ENCODE peak calls at places on chromosomes 4 and X, in seven cellular contexts. Q is lower lobe of right lung, E is PC-3, W is fibroblast of lung, X is SK-N-SH, F is mammary epithelial cell, O is colonic mucosa. R is an unnamed sample.

GRCh38 chrX:45011131-45011530 is 138.1 kb downstream of the KDM6A start:
- DNase-seq in Q (no peak), E (peak; percentile 85), W (peak; percentile 89), X (no peak), F (peak; percentile 66), O (no peak), R (no peak)

GRCh38 chr4:20889901-20890300 is 189.6 kb downstream of the PACRGL start:
- DNase-seq in Q (no peak), E (no peak), W (no peak), X (no peak), F (no peak), O (no peak), R (no peak)

GRCh38 chr4:149884046-149884445 is 68.4 kb upstream of the IQCM start:
- DNase-seq in Q (no peak), E (no peak), W (peak; percentile 37), X (no peak), F (no peak), O (peak; percentile 72), R (no peak)

GRCh38 chrX:39813631-39814246 is 284.0 kb downstream of the BCOR start:
- DNase-seq in Q (no peak), E (peak; percentile 48), W (peak; percentile 76), X (peak; percentile 71), F (peak; percentile 34), O (peak; percentile 32), R (no peak)

GRCh38 chr4:48295116-48295515 is 25.5 kb upstream of the TEC start:
- DNase-seq in Q (no peak), E (no peak), W (peak; percentile 40), X (no peak), F (no peak), O (no peak), R (no peak)

GRCh38 chr4:82500106-82500738 is 61.6 kb downstream of the TMEM150C start:
- DNase-seq in Q (no peak), E (no peak), W (peak; percentile 51), X (no peak), F (no peak), O (no peak), R (no peak)

GRCh38 chr4:183471960-183472708 is 27.7 kb downstream of the CDKN2AIP start:
- DNase-seq in Q (peak; percentile 87), E (peak; percentile 86), W (peak; percentile 53), X (peak; percentile 83), F (peak; percentile 50), O (peak; percentile 93), R (peak; percentile 87)

GRCh38 chr4:174681723-174682300 is 147.2 kb downstream of the GLRA3 start:
- DNase-seq in Q (no peak), E (peak; percentile 20), W (peak; percentile 75), X (no peak), F (peak; percentile 9), O (no peak), R (no peak)

GRCh38 chr4:41594439-41594838 is 56.5 kb downstream of the LIMCH1 start:
- DNase-seq in Q (no peak), E (no peak), W (peak; percentile 30), X (no peak), F (no peak), O (no peak), R (no peak)

GRCh38 chr4:42555828-42556227 is 101.1 kb downstream of the ATP8A1 start:
- DNase-seq in Q (no peak), E (peak; percentile 78), W (peak; percentile 30), X (no peak), F (peak; percentile 0), O (no peak), R (no peak)

GRCh38 chrX:74232859-74233258 is 71.1 kb upstream of the ZCCHC13 start:
- DNase-seq in Q (no peak), E (peak; percentile 76), W (peak; percentile 39), X (peak; percentile 5), F (peak; percentile 24), O (no peak), R (no peak)

GRCh38 chrX:37786666-37787337 is 6.9 kb downstream of the CYBB start:
- DNase-seq in Q (no peak), E (no peak), W (no peak), X (no peak), F (no peak), O (no peak), R (no peak)

GRCh38 chr4:4387531-4388311 is 819 bp downstream of the NSG1 start:
- DNase-seq in Q (no peak), E (no peak), W (no peak), X (peak; percentile 76), F (no peak), O (no peak), R (peak; percentile 23)

GRCh38 chrX:43002526-43003203 is 224.7 kb upstream of the PPP1R2C start:
- DNase-seq in Q (no peak), E (no peak), W (no peak), X (no peak), F (no peak), O (no peak), R (no peak)

GRCh38 chrX:42996861-42997260 is 218.9 kb upstream of the PPP1R2C start:
- DNase-seq in Q (no peak), E (no peak), W (no peak), X (no peak), F (no peak), O (no peak), R (no peak)

GRCh38 chrX:43003204-43003565 is 225.2 kb upstream of the PPP1R2C start:
- DNase-seq in Q (no peak), E (no peak), W (no peak), X (no peak), F (no peak), O (no peak), R (no peak)

GRCh38 chrX:43003939-43004338 is 226.0 kb upstream of the PPP1R2C start:
- DNase-seq in Q (no peak), E (no peak), W (no peak), X (no peak), F (no peak), O (no peak), R (no peak)

DNA sequence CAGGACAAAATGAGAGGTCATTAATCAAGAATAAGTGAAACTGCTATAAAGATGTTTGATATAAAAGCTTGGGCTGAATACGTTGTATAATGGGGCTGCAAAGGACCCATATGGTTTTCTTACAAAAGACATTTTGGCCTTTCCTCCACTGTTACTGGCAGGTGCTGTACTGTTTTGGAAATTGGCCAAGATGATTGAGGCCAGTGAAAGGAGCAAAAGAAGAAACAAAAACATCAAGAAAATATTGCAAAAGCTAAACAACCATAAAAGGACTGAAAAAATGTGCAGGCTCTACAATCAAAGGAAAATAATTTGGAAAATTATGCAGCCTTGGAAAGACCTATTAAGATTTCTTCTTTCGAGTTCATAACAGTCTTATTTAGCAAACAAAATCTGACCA is 222.2 kb upstream of the PPP1R2C start:
- DNase-seq in Q (no peak), E (no peak), W (no peak), X (no peak), F (no peak), O (no peak), R (no peak)
- H3K4me1 ChIP-seq in Q (no peaks in the 10 kb centered on the region), E (no peaks in the 10 kb centered on the region), W (no peaks in the 10 kb centered on the region), X (no peaks in the 10 kb centered on the region), F (no peaks in the 10 kb centered on the region), O (no peaks in the 10 kb centered on the region), R (no peaks in the 10 kb centered on the region)

GRCh38 chr4:146096374-146096773 is 79.1 kb upstream of the LSM6 start:
- DNase-seq in Q (no peak), E (no peak), W (no peak), X (no peak), F (no peak), O (no peak), R (no peak)

GRCh38 chr4:146098978-146099377 is 76.5 kb upstream of the LSM6 start:
- DNase-seq in Q (no peak), E (no peak), W (no peak), X (no peak), F (no peak), O (no peak), R (no peak)

GRCh38 chr4:146098397-146098796 is 77.1 kb upstream of the LSM6 start:
- DNase-seq in Q (no peak), E (no peak), W (no peak), X (no peak), F (no peak), O (no peak), R (no peak)

GRCh38 chr4:146095867-146096266 is 79.7 kb upstream of the LSM6 start:
- DNase-seq in Q (no peak), E (no peak), W (no peak), X (no peak), F (no peak), O (peak; percentile 23), R (no peak)

GRCh38 chr4:146095091-146095690 is 80.3 kb upstream of the LSM6 start:
- DNase-seq in Q (no peak), E (peak; percentile 84), W (peak; percentile 42), X (peak; percentile 17), F (peak; percentile 35), O (peak; percentile 73), R (no peak)
- TF ChIP-seq CTCF in Q (peak; percentile 74), E (peak; percentile 95), W (peak; percentile 87), X (peak; percentile 75), F (peak; percentile 87), O (peak; percentile 46), R (peak; percentile 62)

DNA sequence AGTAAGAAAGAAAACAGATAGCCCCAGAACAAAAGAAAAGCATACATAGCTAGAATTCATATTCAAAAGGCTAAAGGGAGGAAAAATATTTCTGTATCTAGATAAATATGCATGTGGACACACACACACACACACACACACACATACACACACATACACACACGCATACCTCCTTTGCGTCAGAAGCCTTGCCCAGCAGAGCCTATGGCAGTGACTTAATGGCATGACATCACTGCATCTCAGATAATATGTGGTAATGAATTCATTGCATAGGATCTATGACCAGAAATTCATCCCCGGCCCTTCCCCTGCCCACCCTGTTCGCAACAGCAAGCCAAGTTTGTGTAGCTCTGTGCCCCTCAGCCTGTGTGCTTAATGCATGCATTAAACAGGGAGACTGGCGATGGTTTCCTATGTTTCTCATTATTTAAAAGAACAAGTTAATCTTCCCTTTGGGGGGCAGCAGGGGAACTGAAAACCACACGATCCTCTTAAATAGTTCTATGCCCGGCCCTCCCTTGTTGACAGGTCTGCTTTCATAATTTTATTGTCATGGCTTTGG is 120.7 kb downstream of the NKX6-1 start:
- DNase-seq in Q (no peak), E (no peak), W (no peak), X (no peak), F (no peak), O (no peak), R (no peak)
- H3K4me1 ChIP-seq in Q (no peaks in the 10 kb centered on the region), E (peaks cover 13% of the 10 kb centered on the region), W (no peaks in the 10 kb centered on the region), X (no peaks in the 10 kb centered on the region), F (no peaks in the 10 kb centered on the region), O (no peaks in the 10 kb centered on the region), R (no peaks in the 10 kb centered on the region)

GRCh38 chr4:141328550-141329173 is 108.0 kb downstream of the ZNF330 start:
- DNase-seq in Q (no peak), E (peak; percentile 47), W (no peak), X (no peak), F (no peak), O (no peak), R (no peak)
- TF ChIP-seq CTCF in Q (no peak), E (no peak), W (no peak), X (no peak), F (no peak), O (no peak), R (no peak)

R was measured in Caco-2.